ENCODE peak calls at places on chromosomes 7 and 10, in six cellular contexts. One of them, this sample, is unnamed. For H3K4me1, the result is how much of the 10 kb centered on the place peaks cover.

GRCh38 chr7:45700556-45700955 is 126.4 kb downstream of the ADCY1 start:
- DNase-seq in gastrocnemius medialis: peak
- DNase-seq in upper lobe of left lung: no peak
- DNase-seq in NT2/D1: no peak
- DNase-seq in fibroblast of lung: no peak
- DNase-seq in tibial artery: no peak
- DNase-seq in this sample: no peak

GRCh38 chr10:69333205-69333604 is 54.9 kb downstream of the HK1 start:
- DNase-seq in upper lobe of left lung: no peak
- DNase-seq in NT2/D1: no peak
- DNase-seq in tibial artery: peak
- DNase-seq in gastrocnemius medialis: peak
- DNase-seq in fibroblast of lung: no peak
- DNase-seq in this sample: no peak

GRCh38 chr10:48670978-48671913 is 13.4 kb upstream of the WDFY4 start:
- DNase-seq in tibial artery: no peak
- DNase-seq in fibroblast of lung: no peak
- DNase-seq in gastrocnemius medialis: no peak
- DNase-seq in upper lobe of left lung: peak
- DNase-seq in NT2/D1: no peak
- DNase-seq in this sample: no peak

GRCh38 chr10:48604408-48605263 is at the start of gene ARHGAP22:
- DNase-seq in gastrocnemius medialis: no peak
- DNase-seq in upper lobe of left lung: peak
- DNase-seq in fibroblast of lung: peak
- DNase-seq in NT2/D1: no peak
- DNase-seq in tibial artery: peak
- DNase-seq in this sample: no peak

GRCh38 chr10:132293416-132294195 is 14.1 kb downstream of the STK32C start:
- DNase-seq in tibial artery: peak
- DNase-seq in fibroblast of lung: no peak
- DNase-seq in NT2/D1: no peak
- DNase-seq in upper lobe of left lung: peak
- DNase-seq in gastrocnemius medialis: no peak
- DNase-seq in this sample: no peak

GRCh38 chr10:80444124-80444523 is 10.0 kb upstream of the TSPAN14 start:
- DNase-seq in fibroblast of lung: no peak
- DNase-seq in gastrocnemius medialis: no peak
- DNase-seq in tibial artery: peak
- DNase-seq in upper lobe of left lung: no peak
- DNase-seq in NT2/D1: no peak
- DNase-seq in this sample: no peak

GRCh38 chr7:149289856-149290255 is 27.9 kb downstream of the ZNF783 start:
- DNase-seq in gastrocnemius medialis: no peak
- DNase-seq in NT2/D1: no peak
- DNase-seq in tibial artery: no peak
- DNase-seq in upper lobe of left lung: peak
- DNase-seq in fibroblast of lung: no peak
- DNase-seq in this sample: no peak

GRCh38 chr7:27917774-27918314 is 177.9 kb downstream of the TAX1BP1 start:
- DNase-seq in fibroblast of lung: peak
- DNase-seq in NT2/D1: no peak
- DNase-seq in gastrocnemius medialis: no peak
- DNase-seq in upper lobe of left lung: no peak
- DNase-seq in tibial artery: no peak
- DNase-seq in this sample: no peak

GRCh38 chr7:45140827-45141226 is 16.8 kb upstream of the RAMP3 start:
- DNase-seq in upper lobe of left lung: no peak
- DNase-seq in gastrocnemius medialis: no peak
- DNase-seq in tibial artery: no peak
- DNase-seq in fibroblast of lung: no peak
- DNase-seq in NT2/D1: no peak
- DNase-seq in this sample: no peak

GRCh38 chr7:131897790-131898165 is 341.4 kb upstream of the PODXL start:
- DNase-seq in gastrocnemius medialis: no peak
- DNase-seq in tibial artery: no peak
- DNase-seq in upper lobe of left lung: no peak
- DNase-seq in NT2/D1: no peak
- DNase-seq in fibroblast of lung: no peak
- DNase-seq in this sample: no peak

GRCh38 chr10:102114861-102115618 is 5.1 kb downstream of the LDB1 start:
- DNase-seq in gastrocnemius medialis: peak
- DNase-seq in fibroblast of lung: peak
- DNase-seq in upper lobe of left lung: peak
- DNase-seq in tibial artery: peak
- DNase-seq in NT2/D1: peak
- DNase-seq in this sample: no peak
- H3K4me1 ChIP-seq in gastrocnemius medialis: half or more
- H3K4me1 ChIP-seq in fibroblast of lung: under half
- H3K4me1 ChIP-seq in upper lobe of left lung: half or more
- H3K4me1 ChIP-seq in tibial artery: half or more
- H3K4me1 ChIP-seq in NT2/D1: under half
- H3K4me1 ChIP-seq in this sample: half or more

DNA sequence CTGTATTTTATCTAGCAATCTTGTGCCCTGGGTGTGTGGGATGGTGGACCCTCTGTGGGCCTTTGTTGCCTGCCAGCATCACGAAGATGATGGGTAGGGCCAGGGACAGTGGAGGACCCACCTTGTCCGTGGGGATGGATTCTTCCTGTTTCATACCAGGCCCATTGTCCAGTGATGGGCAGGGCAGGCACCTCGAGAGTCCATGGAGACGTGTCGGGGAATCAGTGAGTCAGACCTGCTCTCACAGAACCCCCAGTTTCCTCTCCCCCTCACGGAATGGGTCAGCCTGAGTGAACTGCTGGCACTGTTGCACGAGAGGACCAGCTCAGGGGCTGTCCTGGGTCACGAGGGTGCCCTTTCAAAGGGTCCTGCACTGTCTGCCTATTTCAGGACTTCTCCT is 401.2 kb downstream of the RPS24 start:
- DNase-seq in upper lobe of left lung: no peak
- DNase-seq in tibial artery: peak
- DNase-seq in NT2/D1: no peak
- DNase-seq in gastrocnemius medialis: no peak
- DNase-seq in fibroblast of lung: no peak
- DNase-seq in this sample: no peak
- H3K4me1 ChIP-seq in upper lobe of left lung: under half
- H3K4me1 ChIP-seq in tibial artery: under half
- H3K4me1 ChIP-seq in NT2/D1: under half
- H3K4me1 ChIP-seq in gastrocnemius medialis: under half
- H3K4me1 ChIP-seq in fibroblast of lung: under half
- H3K4me1 ChIP-seq in this sample: under half

DNA sequence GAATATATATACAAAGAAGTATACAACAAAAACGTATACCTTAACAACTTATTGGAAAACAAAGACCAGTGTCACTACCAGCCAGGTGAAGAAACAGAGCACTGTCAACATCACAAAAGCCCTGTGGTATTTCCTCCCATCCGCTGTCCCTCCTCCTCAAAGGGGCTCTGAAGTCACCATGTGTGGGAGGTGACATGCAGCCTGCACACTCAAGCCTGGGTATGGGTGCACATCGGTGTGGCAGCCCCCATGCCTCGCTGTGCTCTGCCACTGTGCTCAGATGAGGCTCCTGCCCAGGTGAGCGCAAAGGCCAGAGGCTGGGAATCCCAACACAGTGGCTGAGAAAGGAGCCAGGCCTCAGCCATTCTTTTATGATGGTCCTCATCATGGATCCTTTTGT is 120.7 kb downstream of the CLEC2L start:
- DNase-seq in upper lobe of left lung: peak
- DNase-seq in gastrocnemius medialis: no peak
- DNase-seq in tibial artery: no peak
- DNase-seq in NT2/D1: no peak
- DNase-seq in fibroblast of lung: no peak
- DNase-seq in this sample: no peak
- H3K4me1 ChIP-seq in upper lobe of left lung: under half
- H3K4me1 ChIP-seq in gastrocnemius medialis: under half
- H3K4me1 ChIP-seq in tibial artery: under half
- H3K4me1 ChIP-seq in NT2/D1: under half
- H3K4me1 ChIP-seq in fibroblast of lung: under half
- H3K4me1 ChIP-seq in this sample: under half

GRCh38 chr7:96305915-96306314 is 16.0 kb downstream of the SLC25A13 start:
- DNase-seq in tibial artery: no peak
- DNase-seq in gastrocnemius medialis: no peak
- DNase-seq in upper lobe of left lung: no peak
- DNase-seq in fibroblast of lung: no peak
- DNase-seq in NT2/D1: no peak
- DNase-seq in this sample: no peak

GRCh38 chr7:96310106-96310505 is 11.8 kb downstream of the SLC25A13 start:
- DNase-seq in fibroblast of lung: peak
- DNase-seq in gastrocnemius medialis: no peak
- DNase-seq in tibial artery: no peak
- DNase-seq in upper lobe of left lung: no peak
- DNase-seq in NT2/D1: no peak
- DNase-seq in this sample: no peak

GRCh38 chr7:96306385-96307125 is 15.3 kb downstream of the SLC25A13 start:
- DNase-seq in gastrocnemius medialis: no peak
- DNase-seq in fibroblast of lung: no peak
- DNase-seq in tibial artery: no peak
- DNase-seq in upper lobe of left lung: no peak
- DNase-seq in NT2/D1: no peak
- DNase-seq in this sample: no peak

GRCh38 chr7:96308950-96309263 is 13.0 kb downstream of the SLC25A13 start:
- DNase-seq in tibial artery: no peak
- DNase-seq in gastrocnemius medialis: no peak
- DNase-seq in fibroblast of lung: no peak
- DNase-seq in NT2/D1: no peak
- DNase-seq in upper lobe of left lung: no peak
- DNase-seq in this sample: no peak

DNA sequence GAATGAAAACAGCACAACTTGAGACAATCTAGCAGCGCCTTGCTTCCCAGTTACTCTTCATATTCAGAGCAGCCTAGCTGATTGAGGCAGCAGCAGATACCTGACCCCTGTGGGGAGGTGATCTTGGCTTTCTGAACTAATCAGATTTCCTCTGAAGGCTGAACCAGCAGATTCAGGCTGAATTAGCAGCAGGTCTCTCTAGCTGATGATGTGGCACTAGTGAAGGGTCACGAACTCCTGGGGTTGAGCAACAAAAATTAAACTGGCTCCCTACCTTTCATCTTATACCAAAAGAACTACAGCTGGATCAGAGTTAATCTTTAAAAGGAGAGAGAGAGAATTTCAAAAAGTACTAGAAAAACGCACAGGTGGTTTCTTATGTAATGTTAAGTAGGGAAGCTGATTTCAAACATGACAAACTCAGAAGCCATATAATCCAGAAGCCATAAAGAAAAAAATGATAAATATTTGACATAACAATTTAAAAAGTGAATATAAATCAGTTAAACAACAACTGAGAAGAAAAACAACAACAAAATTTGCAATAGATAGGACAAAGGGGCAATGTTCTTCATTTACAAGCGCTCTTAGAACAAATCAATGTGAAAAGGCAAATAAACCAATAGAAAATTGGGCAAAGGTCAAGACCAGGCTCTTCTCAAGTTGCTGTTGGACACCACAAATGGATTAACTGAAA is 13.5 kb downstream of the SLC25A13 start:
- DNase-seq in gastrocnemius medialis: no peak
- DNase-seq in tibial artery: no peak
- DNase-seq in NT2/D1: peak
- DNase-seq in upper lobe of left lung: no peak
- DNase-seq in fibroblast of lung: no peak
- DNase-seq in this sample: no peak
- H3K4me1 ChIP-seq in gastrocnemius medialis: half or more
- H3K4me1 ChIP-seq in tibial artery: under half
- H3K4me1 ChIP-seq in NT2/D1: under half
- H3K4me1 ChIP-seq in upper lobe of left lung: under half
- H3K4me1 ChIP-seq in fibroblast of lung: under half
- H3K4me1 ChIP-seq in this sample: under half

GRCh38 chr10:44982496-44982895 is 3.9 kb upstream of the DEPP1 start:
- DNase-seq in gastrocnemius medialis: no peak
- DNase-seq in tibial artery: no peak
- DNase-seq in upper lobe of left lung: no peak
- DNase-seq in fibroblast of lung: no peak
- DNase-seq in NT2/D1: no peak
- DNase-seq in this sample: no peak

GRCh38 chr10:44983895-44984278 is 5.3 kb upstream of the DEPP1 start:
- DNase-seq in fibroblast of lung: no peak
- DNase-seq in NT2/D1: no peak
- DNase-seq in tibial artery: peak
- DNase-seq in gastrocnemius medialis: no peak
- DNase-seq in upper lobe of left lung: no peak
- DNase-seq in this sample: no peak

GRCh38 chr10:44984671-44985101 is 6.1 kb upstream of the DEPP1 start:
- DNase-seq in upper lobe of left lung: peak
- DNase-seq in NT2/D1: no peak
- DNase-seq in fibroblast of lung: no peak
- DNase-seq in tibial artery: peak
- DNase-seq in gastrocnemius medialis: peak
- DNase-seq in this sample: no peak

GRCh38 chr10:44982114-44982460 is 3.5 kb upstream of the DEPP1 start:
- DNase-seq in gastrocnemius medialis: peak
- DNase-seq in NT2/D1: no peak
- DNase-seq in fibroblast of lung: peak
- DNase-seq in tibial artery: peak
- DNase-seq in upper lobe of left lung: peak
- DNase-seq in this sample: no peak

GRCh38 chr10:44983066-44983894 is 4.7 kb upstream of the DEPP1 start:
- DNase-seq in upper lobe of left lung: no peak
- DNase-seq in fibroblast of lung: no peak
- DNase-seq in gastrocnemius medialis: no peak
- DNase-seq in NT2/D1: no peak
- DNase-seq in tibial artery: peak
- DNase-seq in this sample: no peak
- H3K4me1 ChIP-seq in upper lobe of left lung: half or more
- H3K4me1 ChIP-seq in fibroblast of lung: under half
- H3K4me1 ChIP-seq in gastrocnemius medialis: under half
- H3K4me1 ChIP-seq in NT2/D1: under half
- H3K4me1 ChIP-seq in tibial artery: half or more
- H3K4me1 ChIP-seq in this sample: under half

DNA sequence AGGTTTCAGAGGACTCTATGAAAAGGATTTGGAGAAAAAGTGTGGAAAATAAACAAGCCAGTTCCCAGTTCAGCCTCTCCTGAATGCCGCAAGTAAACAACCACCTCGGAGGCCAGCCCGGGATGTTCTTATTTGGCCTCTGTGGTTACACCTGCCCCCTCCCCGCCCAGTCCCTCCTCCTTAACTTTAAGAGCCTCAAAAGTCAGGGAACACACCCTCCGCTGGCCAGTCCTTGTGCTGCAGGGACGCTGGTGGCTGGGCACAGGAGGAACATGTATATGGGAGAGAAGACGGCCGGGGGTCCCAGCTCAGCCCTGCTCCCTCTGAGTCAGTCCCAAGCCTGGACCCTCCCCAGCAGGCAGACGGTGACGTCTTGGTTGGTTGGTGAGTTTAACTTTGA is 6.1 kb downstream of the CHST3 start:
- DNase-seq in gastrocnemius medialis: peak
- DNase-seq in tibial artery: no peak
- DNase-seq in upper lobe of left lung: no peak
- DNase-seq in NT2/D1: peak
- DNase-seq in fibroblast of lung: no peak
- DNase-seq in this sample: no peak
- H3K4me1 ChIP-seq in gastrocnemius medialis: half or more
- H3K4me1 ChIP-seq in tibial artery: half or more
- H3K4me1 ChIP-seq in upper lobe of left lung: half or more
- H3K4me1 ChIP-seq in NT2/D1: under half
- H3K4me1 ChIP-seq in fibroblast of lung: under half
- H3K4me1 ChIP-seq in this sample: half or more

This sample was measured in keratinocyte.